ENCODE peak calls at places on chromosomes 13 and 19, in four cellular contexts. One of them, this sample, is unnamed.

GRCh38 chr19:38467541-38468525 is 34.3 kb downstream of the RYR1 start:
- DNase-seq in Panc1: no peak
- DNase-seq in ovary: no peak
- DNase-seq in tibial artery: no peak
- DNase-seq in this sample: no peak

GRCh38 chr13:79455331-79455730 is 25.6 kb upstream of the NDFIP2 start:
- DNase-seq in ovary: no peak
- DNase-seq in Panc1: no peak
- DNase-seq in tibial artery: no peak
- DNase-seq in this sample: no peak

GRCh38 chr13:23656637-23657036 is 86.4 kb downstream of the TNFRSF19 start:
- DNase-seq in Panc1: no peak
- DNase-seq in ovary: no peak
- DNase-seq in tibial artery: no peak
- DNase-seq in this sample: no peak

GRCh38 chr13:19185865-19186645 is 4.4 kb upstream of the TUBA3C start:
- DNase-seq in tibial artery: no peak
- DNase-seq in Panc1: no peak
- DNase-seq in ovary: no peak
- DNase-seq in this sample: no peak

GRCh38 chr19:43532571-43532961 is 422 bp upstream of the ZNF575 start:
- DNase-seq in ovary: peak; percentile 68
- DNase-seq in Panc1: no peak
- DNase-seq in tibial artery: peak; percentile 85
- DNase-seq in this sample: peak; percentile 76

GRCh38 chr13:91126806-91127205 is 220.7 kb upstream of the MIR17HG start:
- DNase-seq in tibial artery: no peak
- DNase-seq in Panc1: no peak
- DNase-seq in ovary: no peak
- DNase-seq in this sample: no peak

GRCh38 chr13:23160241-23161175 is 20.3 kb upstream of the SGCG start:
- DNase-seq in Panc1: no peak
- DNase-seq in ovary: no peak
- DNase-seq in tibial artery: no peak
- DNase-seq in this sample: peak; percentile 75

GRCh38 chr19:1206063-1206732 is 620 bp downstream of the STK11 start:
- DNase-seq in Panc1: no peak
- DNase-seq in tibial artery: no peak
- DNase-seq in ovary: peak; percentile 49
- DNase-seq in this sample: no peak

GRCh38 chr19:940591-941291 is 14.9 kb downstream of the ARID3A start:
- DNase-seq in Panc1: no peak
- DNase-seq in tibial artery: peak; percentile 87
- DNase-seq in ovary: no peak
- DNase-seq in this sample: peak; percentile 92

GRCh38 chr19:35911790-35912189 is 3.7 kb upstream of the TYROBP start:
- DNase-seq in ovary: no peak
- DNase-seq in Panc1: no peak
- DNase-seq in tibial artery: no peak
- DNase-seq in this sample: no peak

GRCh38 chr13:73505487-73505886 is 446.7 kb downstream of the KLF5 start:
- DNase-seq in ovary: no peak
- DNase-seq in Panc1: no peak
- DNase-seq in tibial artery: no peak
- DNase-seq in this sample: no peak

GRCh38 chr13:75792526-75793187 is 156.5 kb downstream of the LMO7 start:
- DNase-seq in tibial artery: no peak
- DNase-seq in ovary: no peak
- DNase-seq in Panc1: no peak
- DNase-seq in this sample: no peak

GRCh38 chr13:103805771-103806170 is 739.6 kb upstream of the SLC10A2 start:
- DNase-seq in Panc1: no peak
- DNase-seq in ovary: no peak
- DNase-seq in tibial artery: no peak
- DNase-seq in this sample: no peak

GRCh38 chr19:47723573-47723923 is 10.3 kb downstream of the EHD2 start:
- DNase-seq in Panc1: no peak
- DNase-seq in tibial artery: peak; percentile 92
- DNase-seq in ovary: peak; percentile 72
- DNase-seq in this sample: peak; percentile 89

GRCh38 chr13:25301347-25302113 is at the start of gene NUP58:
- DNase-seq in Panc1: peak; percentile 69
- DNase-seq in ovary: peak; percentile 93
- DNase-seq in tibial artery: peak; percentile 96
- DNase-seq in this sample: peak; percentile 98

GRCh38 chr13:95260031-95260525 is 41.2 kb downstream of the ABCC4 start:
- DNase-seq in tibial artery: no peak
- DNase-seq in ovary: no peak
- DNase-seq in Panc1: no peak
- DNase-seq in this sample: no peak

GRCh38 chr13:50408068-50408467 is 392.8 kb downstream of the KCNRG start:
- DNase-seq in tibial artery: no peak
- DNase-seq in Panc1: no peak
- DNase-seq in ovary: no peak
- DNase-seq in this sample: no peak

GRCh38 chr13:73142091-73142490 is 83.3 kb downstream of the KLF5 start:
- DNase-seq in tibial artery: no peak
- DNase-seq in Panc1: no peak
- DNase-seq in ovary: no peak
- DNase-seq in this sample: no peak

GRCh38 chr19:5152013-5152763 is 183.3 kb downstream of the KDM4B start:
- DNase-seq in tibial artery: peak; percentile 62
- DNase-seq in ovary: no peak
- DNase-seq in Panc1: no peak
- DNase-seq in this sample: no peak

GRCh38 chr19:14352526-14352925 is 28.7 kb upstream of the ADGRE5 start:
- DNase-seq in tibial artery: no peak
- DNase-seq in ovary: no peak
- DNase-seq in Panc1: no peak
- DNase-seq in this sample: no peak

GRCh38 chr13:84303035-84303434 is 420.8 kb upstream of the SLITRK1 start:
- DNase-seq in Panc1: no peak
- DNase-seq in tibial artery: no peak
- DNase-seq in ovary: no peak
- DNase-seq in this sample: no peak

GRCh38 chr19:2050991-2051770 is at the start of gene MKNK2:
- DNase-seq in tibial artery: peak; percentile 93
- DNase-seq in Panc1: no peak
- DNase-seq in ovary: peak; percentile 97
- DNase-seq in this sample: peak; percentile 98

GRCh38 chr19:44260343-44260681 is 626 bp downstream of the ZNF233 start:
- DNase-seq in ovary: no peak
- DNase-seq in Panc1: no peak
- DNase-seq in tibial artery: no peak
- DNase-seq in this sample: no peak

GRCh38 chr13:49641810-49642291 is 13.5 kb downstream of the ARL11 start:
- DNase-seq in ovary: no peak
- DNase-seq in tibial artery: peak; percentile 79
- DNase-seq in Panc1: no peak
- DNase-seq in this sample: no peak

GRCh38 chr13:48873081-48873480 is 102.6 kb upstream of the FNDC3A start:
- DNase-seq in Panc1: no peak
- DNase-seq in ovary: no peak
- DNase-seq in tibial artery: no peak
- DNase-seq in this sample: no peak

GRCh38 chr19:33399745-33400681 is 26.5 kb downstream of the CEBPG start:
- DNase-seq in tibial artery: peak; percentile 56
- DNase-seq in Panc1: no peak
- DNase-seq in ovary: no peak
- DNase-seq in this sample: peak; percentile 66

GRCh38 chr19:35557539-35558399 is 5.7 kb downstream of the ATP4A start:
- DNase-seq in Panc1: no peak
- DNase-seq in ovary: peak; percentile 55
- DNase-seq in tibial artery: no peak
- DNase-seq in this sample: peak; percentile 71

GRCh38 chr13:44050450-44051063 is 170.9 kb downstream of the LACC1 start:
- DNase-seq in ovary: no peak
- DNase-seq in Panc1: no peak
- DNase-seq in tibial artery: no peak
- DNase-seq in this sample: no peak

GRCh38 chr13:79434578-79434977 is 28.5 kb upstream of the RBM26 start:
- DNase-seq in Panc1: no peak
- DNase-seq in ovary: no peak
- DNase-seq in tibial artery: no peak
- DNase-seq in this sample: no peak

GRCh38 chr13:94854688-94855087 is 142.3 kb upstream of the SOX21 start:
- DNase-seq in ovary: no peak
- DNase-seq in Panc1: no peak
- DNase-seq in tibial artery: no peak
- DNase-seq in this sample: no peak

GRCh38 chr19:34184880-34185491 is 12.7 kb downstream of the LSM14A start:
- DNase-seq in tibial artery: no peak
- DNase-seq in Panc1: no peak
- DNase-seq in ovary: no peak
- DNase-seq in this sample: no peak

DNA sequence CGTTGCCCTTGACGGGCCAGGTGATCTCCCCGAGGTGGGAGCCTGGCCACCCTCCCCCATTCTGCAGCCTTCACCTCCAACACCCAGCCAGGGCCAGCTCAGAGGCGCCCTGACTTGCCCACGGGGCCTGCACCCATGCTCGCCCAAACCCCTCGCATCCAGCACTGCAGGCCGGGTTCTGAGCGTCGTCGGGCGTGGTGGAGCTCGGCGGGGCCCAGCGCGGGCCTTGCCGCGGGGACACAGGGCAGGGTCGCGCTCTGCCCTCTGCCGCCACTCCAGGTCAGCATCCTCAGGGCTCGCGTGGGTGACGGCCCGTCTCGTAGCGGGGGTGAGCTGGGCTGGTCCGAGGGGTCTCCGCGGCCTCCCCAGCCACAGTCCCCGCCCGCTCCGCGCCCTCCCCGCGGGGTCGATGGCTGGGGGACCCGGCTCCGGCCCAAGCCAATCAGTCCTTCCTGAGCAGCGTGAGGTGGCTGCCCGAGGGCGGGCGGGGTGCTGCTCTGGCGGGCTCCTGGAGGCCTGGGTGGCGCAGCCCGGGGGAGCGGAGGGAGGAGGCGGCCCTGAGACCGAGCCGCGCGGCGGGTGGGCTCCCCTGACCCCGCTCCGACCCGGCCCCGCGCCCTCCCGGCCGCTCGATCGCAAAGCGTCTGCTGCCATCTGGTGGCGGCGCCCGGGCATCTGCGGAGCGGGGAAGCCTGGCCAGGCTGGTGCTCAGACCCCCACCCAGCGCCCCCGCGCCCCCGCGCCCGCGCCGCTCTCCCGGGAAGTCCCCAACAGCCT is 61.4 kb downstream of the CCNE1 start:
- DNase-seq in ovary: peak; percentile 57
- DNase-seq in Panc1: no peak
- DNase-seq in tibial artery: no peak
- DNase-seq in this sample: peak; percentile 58
- H3K4me3 ChIP-seq in ovary: no peak overlapping the region
- H3K4me3 ChIP-seq in Panc1: peak overlapping the region; percentile 49
- H3K4me3 ChIP-seq in tibial artery: peak overlapping the region; percentile 12
- H3K4me3 ChIP-seq in this sample: no peak overlapping the region

GRCh38 chr19:52648336-52648990 is 10.3 kb upstream of the ZNF83 start:
- DNase-seq in tibial artery: no peak
- DNase-seq in Panc1: no peak
- DNase-seq in ovary: no peak
- DNase-seq in this sample: no peak

GRCh38 chr19:52651956-52652355 is 13.8 kb upstream of the ZNF83 start:
- DNase-seq in ovary: no peak
- DNase-seq in tibial artery: no peak
- DNase-seq in Panc1: no peak
- DNase-seq in this sample: no peak

GRCh38 chr19:52658595-52658994 is 20.4 kb upstream of the ZNF83 start:
- DNase-seq in Panc1: no peak
- DNase-seq in ovary: no peak
- DNase-seq in tibial artery: no peak
- DNase-seq in this sample: no peak

GRCh38 chr19:52659013-52659412 is 20.9 kb upstream of the ZNF83 start:
- DNase-seq in Panc1: no peak
- DNase-seq in ovary: no peak
- DNase-seq in tibial artery: no peak
- DNase-seq in this sample: no peak

GRCh38 chr19:52653161-52653560 is 15.0 kb upstream of the ZNF83 start:
- DNase-seq in tibial artery: no peak
- DNase-seq in Panc1: no peak
- DNase-seq in ovary: no peak
- DNase-seq in this sample: no peak
- H3K9me3 ChIP-seq in tibial artery: no peaks in the 10 kb centered on the region
- H3K9me3 ChIP-seq in Panc1: no peaks in the 10 kb centered on the region
- H3K9me3 ChIP-seq in ovary: no peaks in the 10 kb centered on the region
- H3K9me3 ChIP-seq in this sample: no peaks in the 10 kb centered on the region

DNA sequence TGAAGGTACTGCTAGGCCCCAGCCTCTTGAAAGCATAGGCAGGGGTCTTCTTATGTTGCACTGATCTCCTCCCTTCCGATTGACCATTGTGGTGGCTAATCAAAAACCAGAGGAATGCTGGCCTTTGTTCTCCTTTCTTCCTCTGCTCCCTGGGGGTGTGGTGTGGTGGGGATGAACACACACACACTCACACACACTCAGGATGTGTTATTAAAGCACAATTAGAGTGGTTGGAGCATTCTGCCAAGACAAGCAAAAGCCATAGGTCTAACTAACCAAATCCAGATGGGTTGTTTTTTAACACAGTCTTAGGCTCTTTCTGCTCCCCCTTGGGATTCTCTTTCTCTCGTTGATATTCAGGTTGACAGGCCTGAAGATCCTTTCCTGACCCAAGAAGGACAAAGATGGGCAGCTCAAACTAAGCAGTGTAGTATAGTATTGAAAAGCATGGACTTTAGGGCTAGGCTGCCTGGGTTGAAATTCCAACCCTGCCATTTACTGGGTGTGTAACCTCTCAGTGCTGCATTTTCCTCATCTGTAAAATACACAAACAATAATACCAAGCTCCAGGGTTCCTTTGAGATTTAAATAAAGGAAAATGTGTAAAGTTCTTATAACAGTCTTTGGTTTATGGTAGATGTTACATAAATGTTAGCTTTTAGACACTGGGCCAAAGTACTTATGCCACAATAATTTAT is 25.5 kb upstream of the DGKH start:
- DNase-seq in tibial artery: no peak
- DNase-seq in ovary: no peak
- DNase-seq in Panc1: no peak
- DNase-seq in this sample: no peak
- H3K27ac ChIP-seq in tibial artery: no peak overlapping the region
- H3K27ac ChIP-seq in ovary: no peak overlapping the region
- H3K27ac ChIP-seq in Panc1: no peak overlapping the region
- H3K27ac ChIP-seq in this sample: no peak overlapping the region

DNA sequence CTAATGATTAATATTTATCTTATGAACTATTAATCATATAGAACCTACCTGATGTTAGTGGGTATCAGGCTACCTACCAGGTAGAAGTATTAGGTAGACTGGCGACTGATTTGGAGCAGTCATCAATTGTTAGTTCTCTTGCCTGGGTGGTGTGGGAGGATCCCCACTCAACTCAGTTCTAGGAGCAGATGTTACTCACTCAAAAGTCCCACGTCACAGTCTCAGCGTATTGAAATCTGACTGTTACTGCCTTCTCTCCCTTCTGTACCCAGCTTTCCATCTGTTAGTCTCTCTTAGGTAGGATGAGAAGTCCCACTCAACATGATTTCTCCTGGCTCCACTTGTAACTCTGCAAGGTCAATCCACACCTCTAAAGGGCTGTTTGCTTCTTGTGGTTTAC is 102.7 kb downstream of the OLFM4 start:
- DNase-seq in ovary: no peak
- DNase-seq in tibial artery: no peak
- DNase-seq in Panc1: no peak
- DNase-seq in this sample: no peak
- H3K4me3 ChIP-seq in ovary: no peak overlapping the region
- H3K4me3 ChIP-seq in tibial artery: no peak overlapping the region
- H3K4me3 ChIP-seq in Panc1: no peak overlapping the region
- H3K4me3 ChIP-seq in this sample: no peak overlapping the region

GRCh38 chr19:12111176-12111575 is 29.0 kb downstream of the ZNF20 start:
- DNase-seq in ovary: no peak
- DNase-seq in tibial artery: no peak
- DNase-seq in Panc1: no peak
- DNase-seq in this sample: no peak
- H3K9me3 ChIP-seq in ovary: peaks cover 16% of the 10 kb centered on the region
- H3K9me3 ChIP-seq in tibial artery: no peaks in the 10 kb centered on the region
- H3K9me3 ChIP-seq in Panc1: peaks cover 50% of the 10 kb centered on the region
- H3K9me3 ChIP-seq in this sample: peaks cover 7% of the 10 kb centered on the region